ENCODE peak calls at places on chromosome 12, in nine cellular contexts. M, B, J, K, Q, Z, C, X and S are unnamed samples.

GRCh38 chr12:30816742-30817465 is 62.2 kb upstream of the CAPRIN2 start:
- DNase-seq in Q (no peak), Z (no peak), C (no peak), J (no peak), X (no peak), B (no peak), K (no peak), M (no peak), S (no peak)

GRCh38 chr12:3195859-3196483 is 118.8 kb downstream of the TSPAN9 start:
- DNase-seq in Q (no peak), B (no peak), X (no peak), Z (no peak), M (no peak), C (no peak), J (no peak), K (no peak), S (no peak)

GRCh38 chr12:52360106-52360662 is 7.1 kb downstream of the KRT85 start:
- DNase-seq in Z (no peak), M (no peak), C (no peak), J (no peak), K (no peak), Q (no peak), B (no peak), X (no peak), S (no peak)

GRCh38 chr12:2417761-2418160 is 365.0 kb downstream of the CACNA1C start:
- DNase-seq in J (no peak), Z (no peak), K (no peak), X (no peak), Q (no peak), M (no peak), C (no peak), B (no peak), S (no peak)

GRCh38 chr12:52061470-52062166 is 8.2 kb upstream of the ATG101 start:
- DNase-seq in J (no peak), Z (no peak), Q (no peak), B (no peak), X (no peak), C (no peak), K (no peak), M (no peak), S (no peak)

GRCh38 chr12:69252033-69252432 is 12.7 kb downstream of the CPSF6 start:
- DNase-seq in Q (no peak), B (no peak), Z (no peak), J (no peak), X (no peak), K (no peak), C (no peak), M (no peak), S (no peak)

GRCh38 chr12:26571539-26571938 is 261.5 kb downstream of the ITPR2 start:
- DNase-seq in Q (no peak), C (no peak), B (no peak), Z (no peak), J (no peak), M (no peak), K (no peak), X (no peak), S (no peak)

GRCh38 chr12:96233168-96233567 is 39.0 kb downstream of the ELK3 start:
- DNase-seq in M (no peak), Z (no peak), J (no peak), Q (no peak), X (no peak), K (no peak), C (peak; percentile 74), B (no peak), S (no peak)

GRCh38 chr12:131473261-131473660 is 237.6 kb upstream of the SFSWAP start:
- DNase-seq in C (no peak), M (no peak), K (no peak), X (no peak), B (no peak), Z (no peak), Q (no peak), J (no peak), S (no peak)

GRCh38 chr12:52715416-52715815 is 12.1 kb upstream of the KRT77 start:
- DNase-seq in M (no peak), Q (no peak), J (peak; percentile 14), K (no peak), X (no peak), Z (no peak), C (no peak), B (no peak), S (no peak)

GRCh38 chr12:663293-663871 is at the start of gene NINJ2:
- DNase-seq in M (no peak), Q (no peak), J (peak; percentile 12), B (no peak), K (no peak), X (no peak), C (peak; percentile 52), Z (no peak), S (no peak)

GRCh38 chr12:43063642-43064041 is 474.1 kb upstream of the PRICKLE1 start:
- DNase-seq in X (no peak), M (peak; percentile 78), J (no peak), Z (no peak), B (no peak), C (no peak), K (no peak), Q (no peak), S (no peak)

GRCh38 chr12:130632582-130633174 is 83.4 kb downstream of the RIMBP2 start:
- DNase-seq in X (no peak), B (no peak), M (no peak), Q (no peak), K (no peak), J (no peak), C (no peak), Z (no peak), S (no peak)

GRCh38 chr12:2643736-2644135 is 151.0 kb upstream of the FKBP4 start:
- DNase-seq in X (no peak), M (no peak), B (no peak), K (no peak), C (no peak), Z (no peak), J (no peak), Q (no peak), S (no peak)

GRCh38 chr12:98352218-98352811 is 163.1 kb upstream of the TMPO start:
- DNase-seq in K (peak; percentile 67), C (no peak), M (peak; percentile 91), J (no peak), Z (no peak), X (no peak), B (no peak), Q (peak; percentile 91), S (no peak)

GRCh38 chr12:53053223-53054111 is 3.6 kb downstream of the TNS2 start:
- DNase-seq in Z (no peak), X (no peak), C (peak; percentile 82), M (no peak), J (peak; percentile 51), B (peak; percentile 87), Q (no peak), K (peak; percentile 71), S (no peak)

GRCh38 chr12:132441871-132442863 is 47.8 kb upstream of the FBRSL1 start:
- DNase-seq in J (no peak), C (no peak), Z (no peak), B (peak; percentile 66), M (no peak), Q (no peak), X (no peak), K (no peak), S (no peak)

GRCh38 chr12:57735952-57736742 is 2.4 kb downstream of the AGAP2 start:
- DNase-seq in C (no peak), Q (no peak), J (peak; percentile 66), K (no peak), M (no peak), X (no peak), B (no peak), Z (no peak), S (no peak)
- TF ChIP-seq CTCF in C (no peak), Q (peak; percentile 44), J (no peak), K (no peak), M (peak; percentile 49), X (no peak), B (no peak), Z (no peak), S (peak; percentile 24)

GRCh38 chr12:70692681-70693288 is 55.6 kb upstream of the PTPRB start:
- DNase-seq in Z (no peak), K (no peak), B (no peak), X (no peak), C (no peak), J (no peak), M (peak; percentile 29), Q (peak; percentile 18), S (no peak)
- TF ChIP-seq CTCF in Z (no peak), K (peak; percentile 66), B (no peak), X (no peak), C (peak; percentile 12), J (peak; percentile 21), M (peak; percentile 58), Q (peak; percentile 50), S (peak; percentile 14)

DNA sequence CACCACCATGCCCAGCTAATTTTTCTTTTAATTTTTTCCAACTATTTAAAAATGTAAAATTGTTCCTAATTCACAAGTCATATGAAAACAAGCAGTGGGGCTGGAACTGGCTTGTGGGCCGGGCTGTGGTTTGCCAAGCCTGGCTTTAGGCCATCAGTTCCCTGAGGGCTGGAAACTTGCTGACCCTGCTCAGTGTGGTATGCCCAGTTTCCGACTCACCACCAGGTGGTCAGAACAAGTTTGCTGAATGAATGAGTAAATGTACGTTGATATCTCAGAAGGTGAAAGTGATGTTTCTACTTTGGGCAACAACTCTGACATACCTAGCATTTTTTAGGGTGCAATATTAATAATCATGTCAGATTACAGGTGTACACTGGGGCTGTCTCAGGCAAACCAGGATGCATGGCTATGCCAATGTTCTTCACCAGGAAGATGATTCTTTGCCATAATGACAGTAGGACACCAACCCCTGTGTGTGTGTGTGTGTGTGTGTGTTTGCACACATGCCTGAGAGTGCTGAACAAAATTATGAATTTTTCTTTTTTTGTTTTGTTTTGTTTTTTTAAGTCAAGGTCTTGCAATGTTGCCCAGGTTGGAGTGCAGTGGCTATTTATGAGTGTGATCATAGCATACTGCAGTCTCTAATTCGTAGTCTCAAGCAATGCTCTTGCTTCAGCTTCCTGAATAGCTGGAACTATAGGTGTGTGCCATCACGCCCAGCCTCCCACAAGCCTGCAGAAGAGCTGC is 106.1 kb downstream of the PTPN11 start:
- DNase-seq in Z (no peak), M (peak; percentile 40), X (no peak), C (no peak), J (no peak), Q (no peak), K (peak; percentile 88), B (no peak), S (no peak)
- TF ChIP-seq CTCF in Z (no peak), M (peak; percentile 8), X (no peak), C (no peak), J (no peak), Q (no peak), K (no peak), B (no peak), S (no peak)

GRCh38 chr12:113647048-113647447 is 175.4 kb upstream of the LHX5 start:
- DNase-seq in Z (no peak), X (no peak), J (peak; percentile 36), C (no peak), M (no peak), K (no peak), Q (peak; percentile 20), B (no peak), S (no peak)
- TF ChIP-seq CTCF in Z (no peak), X (no peak), J (peak; percentile 31), C (no peak), M (no peak), K (peak; percentile 38), Q (peak; percentile 46), B (no peak), S (peak; percentile 37)

DNA sequence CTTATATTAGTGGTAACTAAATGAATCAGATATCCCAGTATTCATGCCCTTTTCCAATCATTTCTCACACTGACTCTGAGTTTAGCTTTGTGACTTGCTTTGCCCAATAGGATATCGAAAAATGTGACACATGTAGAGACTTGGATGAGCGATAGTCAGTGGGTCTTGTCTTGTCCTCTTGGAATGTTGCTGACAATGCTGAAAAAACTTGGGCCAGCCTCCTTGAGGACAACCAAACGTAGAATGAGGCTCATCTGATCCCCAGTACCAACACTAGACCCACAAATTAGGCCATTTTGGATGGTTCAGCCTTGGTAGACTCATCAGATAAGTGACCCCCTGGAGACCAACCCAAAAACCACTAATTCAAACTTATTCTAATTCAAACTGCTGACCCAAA is 351.0 kb downstream of the GRIN2B start:
- DNase-seq in Q (no peak), K (no peak), Z (no peak), B (no peak), J (no peak), X (no peak), C (no peak), M (no peak), S (no peak)
- TF ChIP-seq CTCF in Q (no peak), K (no peak), Z (no peak), B (no peak), J (no peak), X (no peak), C (no peak), M (no peak), S (no peak)